ENCODE peak calls at places on chromosomes 12 and 14, in six cellular contexts. L, K, N, D, G and M are unnamed samples.

GRCh38 chr14:88551936-88552565 is 2.8 kb downstream of the PTPN21 start:
- DNase-seq in L (peak), G (peak), D (peak), N (peak), K (peak), M (no peak)

GRCh38 chr12:112362309-112362708 is 19.9 kb downstream of the HECTD4 start:
- DNase-seq in G (no peak), N (no peak), L (no peak), D (no peak), K (no peak), M (no peak)

GRCh38 chr14:68113328-68113930 is 293.9 kb downstream of the RAD51B start:
- DNase-seq in N (no peak), D (peak), K (no peak), G (no peak), L (no peak), M (no peak)

GRCh38 chr14:104724981-104725771 is 1.1 kb downstream of the ADSS1 start:
- DNase-seq in D (peak), G (peak), N (peak), K (no peak), L (peak), M (no peak)

GRCh38 chr12:24945039-24945438 is 3.9 kb downstream of the BCAT1 start:
- DNase-seq in N (no peak), L (no peak), G (no peak), D (no peak), K (no peak), M (no peak)

GRCh38 chr14:63454863-63455622 is 88.1 kb downstream of the PPP2R5E start:
- DNase-seq in G (no peak), N (no peak), K (peak), D (no peak), L (no peak), M (no peak)

GRCh38 chr14:80266930-80267329 is 55.6 kb upstream of the DIO2 start:
- DNase-seq in L (no peak), N (no peak), G (no peak), D (peak), K (no peak), M (no peak)

GRCh38 chr12:92696240-92696639 is 6.5 kb upstream of the PLEKHG7 start:
- DNase-seq in K (peak), N (no peak), L (peak), D (no peak), G (no peak), M (no peak)

GRCh38 chr12:113242018-113242418 is 20.8 kb downstream of the TPCN1 start:
- DNase-seq in K (no peak), D (no peak), G (no peak), L (no peak), N (no peak), M (no peak)

GRCh38 chr14:64760146-64760755 is 56.0 kb downstream of the PLEKHG3 start:
- DNase-seq in D (peak), N (peak), L (peak), G (peak), K (peak), M (peak)

GRCh38 chr14:74949211-74949610 is 6.2 kb downstream of the PGF start:
- DNase-seq in D (no peak), G (no peak), K (no peak), N (no peak), L (no peak), M (no peak)

GRCh38 chr12:2856051-2856450 is 788 bp downstream of the TEX52 start:
- DNase-seq in G (no peak), N (no peak), D (peak), K (no peak), L (peak), M (no peak)

GRCh38 chr14:75453817-75454434 is 26.1 kb downstream of the JDP2 start:
- DNase-seq in G (no peak), N (no peak), D (peak), K (no peak), L (no peak), M (no peak)

GRCh38 chr14:99961826-99962518 is 103.2 kb upstream of the EVL start:
- DNase-seq in G (peak), D (no peak), K (no peak), N (peak), L (no peak), M (no peak)

GRCh38 chr14:103132381-103133212 is 9.3 kb downstream of the TNFAIP2 start:
- DNase-seq in K (no peak), N (no peak), G (no peak), D (no peak), L (peak), M (no peak)

GRCh38 chr14:35335388-35336092 is 43.4 kb downstream of the PSMA6 start:
- DNase-seq in N (peak), G (no peak), K (no peak), D (no peak), L (peak), M (no peak)

GRCh38 chr12:68560823-68561422 is 49.8 kb upstream of the RAP1B start:
- DNase-seq in K (peak), G (no peak), D (no peak), N (no peak), L (no peak), M (no peak)

GRCh38 chr12:116426391-116427136 is 132.6 kb upstream of the MAP1LC3B2 start:
- DNase-seq in N (peak), G (peak), D (peak), K (peak), L (peak), M (no peak)

GRCh38 chr12:123723011-123723410 is 10.9 kb downstream of the ATP6V0A2 start:
- DNase-seq in G (no peak), L (peak), D (no peak), N (no peak), K (peak), M (no peak)

GRCh38 chr14:74618078-74618952 is 6.3 kb upstream of the LTBP2 start:
- DNase-seq in G (no peak), N (no peak), L (peak), D (peak), K (peak), M (no peak)

GRCh38 chr14:68703093-68703492 is 89.8 kb downstream of the ZFP36L1 start:
- DNase-seq in G (no peak), K (peak), D (no peak), N (no peak), L (peak), M (no peak)

GRCh38 chr14:104467236-104467635 is 112.3 kb upstream of the C14orf180 start:
- DNase-seq in K (no peak), G (no peak), L (no peak), N (peak), D (no peak), M (no peak)

GRCh38 chr12:17456486-17456885 is 633.5 kb downstream of the RERGL start:
- DNase-seq in D (peak), N (no peak), K (no peak), L (no peak), G (no peak), M (no peak)

GRCh38 chr12:3130053-3130805 is 53.0 kb downstream of the TSPAN9 start:
- DNase-seq in L (no peak), K (peak), D (no peak), G (no peak), N (no peak), M (no peak)

GRCh38 chr12:94149781-94150482 is 1.6 kb downstream of the PLXNC1 start:
- DNase-seq in D (peak), N (peak), L (peak), K (no peak), G (peak), M (peak)

GRCh38 chr12:116346751-116347150 is 69.3 kb upstream of the MED13L start:
- DNase-seq in N (no peak), D (no peak), L (peak), G (no peak), K (peak), M (no peak)

GRCh38 chr14:61280092-61280525 is 1.0 kb downstream of the TMEM30B start:
- DNase-seq in L (no peak), K (no peak), N (peak), D (no peak), G (no peak), M (no peak)

DNA sequence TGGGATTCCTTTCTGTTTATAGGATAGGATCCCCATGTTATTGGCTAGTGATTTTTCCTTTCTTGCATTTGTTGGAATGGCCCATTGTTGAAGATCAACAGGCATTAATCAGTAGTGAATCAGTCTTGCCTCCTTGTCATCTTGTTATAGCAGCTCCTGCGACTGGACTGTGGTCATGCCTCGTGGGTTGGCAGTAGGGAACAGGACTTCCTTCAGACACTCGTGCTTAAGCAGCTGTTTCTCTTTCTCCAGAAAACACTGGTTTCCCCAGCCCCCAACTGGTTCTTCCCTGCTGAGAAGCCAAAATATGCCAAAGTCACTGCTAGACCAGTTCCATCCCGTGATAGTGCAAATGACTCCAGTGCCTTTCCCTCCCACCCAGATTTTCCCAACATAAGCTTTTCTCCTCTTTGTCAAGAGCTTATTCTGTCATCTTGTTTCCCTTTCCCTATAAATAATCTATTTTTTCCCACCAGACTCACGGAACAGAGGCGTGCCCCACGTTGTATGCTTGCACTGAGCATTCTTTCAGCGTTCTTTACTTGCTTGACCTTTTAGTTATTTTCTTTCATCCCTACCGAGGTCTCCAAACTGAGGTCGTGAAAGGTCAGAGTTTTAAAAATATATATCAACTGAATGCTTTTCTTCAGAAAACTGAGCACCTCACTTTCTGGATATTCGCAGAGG is 83.5 kb downstream of the SAMD4A start:
- DNase-seq in D (peak), K (peak), L (peak), G (no peak), N (no peak), M (no peak)
- H3K27ac ChIP-seq in D (peak), K (peak), L (peak), G (no peak), N (peak), M (peak)

GRCh38 chr12:19971396-19971802 is 396.9 kb upstream of the PDE3A start:
- DNase-seq in K (no peak), D (peak), L (peak), G (peak), N (peak), M (peak)
- H2AK5ac ChIP-seq in K (no peak), D (no peak), L (no peak), G (no peak), N (no peak), M (no peak)

DNA sequence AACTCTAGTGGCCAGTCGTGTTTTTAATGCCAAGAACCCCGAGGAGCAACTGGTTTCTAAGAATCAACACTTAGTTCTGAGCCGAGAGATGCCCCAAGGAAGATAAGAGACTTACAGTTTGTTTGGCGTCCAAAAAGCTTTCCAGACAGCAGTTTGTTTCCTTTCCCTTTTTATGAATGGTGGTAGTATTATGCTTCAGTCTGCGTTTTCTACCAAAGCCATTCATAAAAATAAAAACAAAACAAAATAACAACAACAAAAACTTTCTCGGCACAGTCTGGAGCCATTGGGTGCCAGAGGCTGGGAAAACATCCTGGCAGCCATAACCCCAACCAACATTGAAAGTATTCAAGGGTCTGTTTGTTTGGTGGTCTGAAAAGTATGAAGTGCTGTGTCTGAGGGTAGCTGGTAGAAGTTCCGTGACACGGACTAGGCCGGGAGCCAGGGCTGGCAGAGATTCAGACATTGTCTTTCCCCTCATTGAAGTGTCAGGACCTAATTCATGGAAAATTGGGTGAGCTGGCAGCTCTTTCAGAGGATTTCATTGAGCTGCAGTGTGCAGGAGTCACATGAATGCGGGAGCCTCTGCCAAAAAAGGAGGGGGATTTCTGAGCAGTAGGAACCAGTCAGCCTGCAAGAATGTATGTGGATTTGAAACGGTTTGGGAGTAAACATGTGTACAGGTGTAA is 124.2 kb downstream of the HMGA2 start:
- DNase-seq in G (no peak), D (no peak), K (peak), N (no peak), L (peak), M (no peak)
- H2BK15ac ChIP-seq in G (no peak), D (no peak), K (peak), N (no peak), L (no peak), M (no peak)

DNA sequence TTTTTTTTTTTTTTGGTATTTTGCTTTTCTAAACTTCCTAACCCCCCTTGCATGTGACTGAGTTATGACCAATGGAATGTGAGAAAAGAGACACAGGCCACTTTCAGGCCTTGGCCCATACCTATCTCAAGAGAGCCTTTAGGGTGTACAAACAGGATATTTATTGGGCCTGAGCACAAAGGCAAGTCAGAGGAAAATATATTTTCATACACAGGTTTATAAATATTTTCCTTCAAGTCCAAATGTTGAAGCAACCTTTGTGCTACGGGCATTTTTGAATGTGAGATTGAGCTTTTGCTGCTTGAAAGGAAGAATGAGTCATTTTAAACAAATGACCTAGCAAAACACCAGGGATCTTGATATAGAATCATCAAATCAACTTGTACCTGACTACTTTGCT is 228.6 kb upstream of the E2F7 start:
- DNase-seq in G (no peak), D (no peak), L (no peak), K (peak), N (no peak), M (no peak)
- H3K27ac ChIP-seq in G (no peak), D (no peak), L (peak), K (no peak), N (no peak), M (no peak)